ENCODE peak calls at places on chromosomes 13 and 19, in four cellular contexts. One of them, this sample, is unnamed.

GRCh38 chr13:114037674-114038073 is 63.8 kb upstream of the C13orf46 start:
- DNase-seq in fibroblast of lung: no peak
- DNase-seq in BJ: no peak
- DNase-seq in fibroblast of the aortic adventitia: no peak
- DNase-seq in this sample: no peak

GRCh38 chr13:51243227-51243626 is 21.0 kb downstream of the FAM124A start:
- DNase-seq in fibroblast of lung: no peak
- DNase-seq in BJ: no peak
- DNase-seq in fibroblast of the aortic adventitia: no peak
- DNase-seq in this sample: no peak

GRCh38 chr13:39038569-39038898 is 278 bp downstream of the NHLRC3 start:
- DNase-seq in fibroblast of lung: no peak
- DNase-seq in BJ: no peak
- DNase-seq in fibroblast of the aortic adventitia: no peak
- DNase-seq in this sample: no peak

GRCh38 chr19:40687525-40688016 is 2.9 kb downstream of the NUMBL start:
- DNase-seq in fibroblast of lung: peak; percentile 80
- DNase-seq in BJ: peak; percentile 62
- DNase-seq in fibroblast of the aortic adventitia: peak; percentile 92
- DNase-seq in this sample: no peak

GRCh38 chr13:34416833-34417425 is 525.1 kb upstream of the NBEA start:
- DNase-seq in fibroblast of lung: peak; percentile 89
- DNase-seq in BJ: no peak
- DNase-seq in fibroblast of the aortic adventitia: peak; percentile 96
- DNase-seq in this sample: peak; percentile 73

GRCh38 chr19:19115954-19116353 is 22.3 kb downstream of the TMEM161A start:
- DNase-seq in fibroblast of lung: no peak
- DNase-seq in BJ: no peak
- DNase-seq in fibroblast of the aortic adventitia: peak; percentile 8
- DNase-seq in this sample: no peak

GRCh38 chr13:93862259-93862658 is 617.2 kb downstream of the DCT start:
- DNase-seq in fibroblast of lung: peak; percentile 70
- DNase-seq in BJ: no peak
- DNase-seq in fibroblast of the aortic adventitia: peak; percentile 45
- DNase-seq in this sample: no peak

GRCh38 chr13:33052446-33052845 is 36.2 kb downstream of the KL start:
- DNase-seq in fibroblast of lung: peak; percentile 83
- DNase-seq in BJ: no peak
- DNase-seq in fibroblast of the aortic adventitia: peak; percentile 77
- DNase-seq in this sample: peak; percentile 23

GRCh38 chr19:49888478-49888901 is 8.2 kb downstream of the IL4I1 start:
- DNase-seq in fibroblast of lung: no peak
- DNase-seq in BJ: no peak
- DNase-seq in fibroblast of the aortic adventitia: no peak
- DNase-seq in this sample: no peak

GRCh38 chr13:90997951-90998350 is 349.5 kb upstream of the MIR17HG start:
- DNase-seq in fibroblast of lung: no peak
- DNase-seq in BJ: no peak
- DNase-seq in fibroblast of the aortic adventitia: no peak
- DNase-seq in this sample: no peak

GRCh38 chr13:102556806-102557205 is 40.0 kb upstream of the TPP2 start:
- DNase-seq in fibroblast of lung: no peak
- DNase-seq in BJ: no peak
- DNase-seq in fibroblast of the aortic adventitia: no peak
- DNase-seq in this sample: no peak

GRCh38 chr19:33552928-33553279 is 31.3 kb upstream of the PEPD start:
- DNase-seq in fibroblast of lung: no peak
- DNase-seq in BJ: no peak
- DNase-seq in fibroblast of the aortic adventitia: no peak
- DNase-seq in this sample: no peak

GRCh38 chr13:108690726-108691125 is 61.3 kb downstream of the MYO16 start:
- DNase-seq in fibroblast of lung: no peak
- DNase-seq in BJ: no peak
- DNase-seq in fibroblast of the aortic adventitia: no peak
- DNase-seq in this sample: no peak

DNA sequence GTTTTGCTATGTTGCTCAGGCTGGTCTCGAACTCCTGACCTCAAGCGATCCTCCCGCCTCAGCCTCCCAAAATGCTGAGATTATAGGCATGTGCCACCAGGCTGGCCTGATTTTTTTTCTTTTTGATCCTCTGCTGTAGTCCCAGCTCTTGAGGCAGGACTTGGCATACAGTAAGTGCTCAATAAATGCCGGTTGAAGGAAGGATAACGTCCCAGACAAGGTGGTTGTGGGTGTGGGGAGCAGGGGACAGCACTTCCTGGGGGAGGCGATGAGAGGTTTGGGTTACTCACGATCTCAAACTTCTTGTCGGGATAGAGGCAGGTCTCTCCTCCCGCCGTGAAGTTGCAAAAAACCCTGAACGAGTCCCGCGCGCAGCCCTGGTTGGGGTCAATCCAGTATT is 29.7 kb upstream of the OLFM2 start:
- DNase-seq in fibroblast of lung: no peak
- DNase-seq in BJ: no peak
- DNase-seq in fibroblast of the aortic adventitia: no peak
- DNase-seq in this sample: no peak
- H3K4me3 ChIP-seq in fibroblast of lung: no peak overlapping the region
- H3K4me3 ChIP-seq in BJ: no peak overlapping the region
- H3K4me3 ChIP-seq in fibroblast of the aortic adventitia: no peak overlapping the region
- H3K4me3 ChIP-seq in this sample: no peak overlapping the region

GRCh38 chr19:53810891-53811290 is 13.2 kb downstream of the NLRP12 start:
- DNase-seq in fibroblast of lung: no peak
- DNase-seq in BJ: no peak
- DNase-seq in fibroblast of the aortic adventitia: no peak
- DNase-seq in this sample: no peak
- TF ChIP-seq CTCF in fibroblast of lung: no peak
- TF ChIP-seq CTCF in BJ: no peak
- TF ChIP-seq CTCF in fibroblast of the aortic adventitia: no peak
- TF ChIP-seq CTCF in this sample: no peak

DNA sequence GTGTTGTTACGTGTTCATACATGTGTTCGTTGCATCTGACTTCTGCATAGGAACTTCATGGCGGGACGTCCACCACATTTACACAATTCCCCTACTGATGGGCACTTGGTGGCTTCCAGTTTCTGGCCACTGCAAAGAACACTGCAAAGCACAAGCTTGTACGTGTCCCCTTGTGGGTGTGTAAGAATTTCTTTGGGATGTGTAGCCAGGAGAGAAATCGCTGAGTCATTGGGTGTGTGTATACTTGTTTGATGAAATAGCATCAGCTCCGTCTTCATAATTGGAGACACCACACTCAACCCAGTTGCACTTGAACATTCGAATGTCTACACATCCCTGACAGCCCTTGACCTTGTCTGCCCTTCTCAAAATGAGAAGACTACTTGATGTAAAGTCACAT is 19.2 kb downstream of the KLK5 start:
- DNase-seq in fibroblast of lung: peak; percentile 17
- DNase-seq in BJ: no peak
- DNase-seq in fibroblast of the aortic adventitia: peak; percentile 43
- DNase-seq in this sample: no peak
- H3K4me3 ChIP-seq in fibroblast of lung: no peak overlapping the region
- H3K4me3 ChIP-seq in BJ: no peak overlapping the region
- H3K4me3 ChIP-seq in fibroblast of the aortic adventitia: no peak overlapping the region
- H3K4me3 ChIP-seq in this sample: no peak overlapping the region

GRCh38 chr19:42325308-42325895 is at the start of gene MEGF8:
- DNase-seq in fibroblast of lung: peak; percentile 98
- DNase-seq in BJ: peak; percentile 95
- DNase-seq in fibroblast of the aortic adventitia: peak; percentile 99
- DNase-seq in this sample: peak; percentile 98

GRCh38 chr19:42324655-42325307 is 654 bp upstream of the MEGF8 start:
- DNase-seq in fibroblast of lung: no peak
- DNase-seq in BJ: no peak
- DNase-seq in fibroblast of the aortic adventitia: no peak
- DNase-seq in this sample: no peak

GRCh38 chr19:42323473-42323851 is 2.0 kb upstream of the MEGF8 start:
- DNase-seq in fibroblast of lung: no peak
- DNase-seq in BJ: no peak
- DNase-seq in fibroblast of the aortic adventitia: no peak
- DNase-seq in this sample: no peak

GRCh38 chr19:42322305-42322704 is 3.1 kb upstream of the MEGF8 start:
- DNase-seq in fibroblast of lung: no peak
- DNase-seq in BJ: no peak
- DNase-seq in fibroblast of the aortic adventitia: no peak
- DNase-seq in this sample: no peak

GRCh38 chr19:42323852-42324654 is 1.4 kb upstream of the MEGF8 start:
- DNase-seq in fibroblast of lung: no peak
- DNase-seq in BJ: no peak
- DNase-seq in fibroblast of the aortic adventitia: no peak
- DNase-seq in this sample: no peak
- TF ChIP-seq CTCF in fibroblast of lung: no peak
- TF ChIP-seq CTCF in BJ: no peak
- TF ChIP-seq CTCF in fibroblast of the aortic adventitia: no peak
- TF ChIP-seq CTCF in this sample: no peak

GRCh38 chr13:21674271-21675009 is 3.6 kb downstream of the FGF9 start:
- DNase-seq in fibroblast of lung: no peak
- DNase-seq in BJ: no peak
- DNase-seq in fibroblast of the aortic adventitia: no peak
- DNase-seq in this sample: no peak
- H3K4me3 ChIP-seq in fibroblast of lung: peak overlapping the region; percentile 46
- H3K4me3 ChIP-seq in BJ: peak overlapping the region; percentile 46
- H3K4me3 ChIP-seq in fibroblast of the aortic adventitia: peak overlapping the region; percentile 54
- H3K4me3 ChIP-seq in this sample: peak overlapping the region; percentile 59

DNA sequence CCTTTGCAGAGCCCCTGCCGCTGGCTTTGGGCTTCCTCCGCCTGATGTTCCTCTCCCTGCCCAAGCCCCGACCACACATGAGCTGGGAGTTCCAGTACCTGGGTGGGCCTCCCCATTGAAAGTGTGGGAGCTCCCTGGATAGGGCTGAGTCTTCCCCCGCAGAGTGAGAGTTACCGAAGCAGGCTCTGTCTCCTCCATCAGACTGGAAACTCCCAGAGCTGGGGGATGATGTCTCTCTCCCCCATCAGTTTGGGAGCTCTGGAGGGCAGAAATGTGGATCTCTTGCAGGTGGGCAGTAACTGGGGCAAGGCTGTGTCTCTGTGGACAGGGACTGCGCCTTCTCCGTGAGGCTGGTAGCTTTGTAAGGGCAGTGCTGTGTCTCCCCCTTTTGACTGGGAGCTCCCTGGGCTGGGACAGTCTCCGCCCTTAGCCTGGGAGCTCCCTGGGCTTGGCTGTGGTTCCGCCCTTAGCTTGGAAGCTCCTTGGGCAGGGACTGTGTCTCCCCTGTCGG is 767 bp downstream of the DCAF15 start:
- DNase-seq in fibroblast of lung: peak; percentile 52
- DNase-seq in BJ: no peak
- DNase-seq in fibroblast of the aortic adventitia: peak; percentile 57
- DNase-seq in this sample: no peak
- TF ChIP-seq CTCF in fibroblast of lung: peak; percentile 12
- TF ChIP-seq CTCF in BJ: peak; percentile 42
- TF ChIP-seq CTCF in fibroblast of the aortic adventitia: peak; percentile 22
- TF ChIP-seq CTCF in this sample: no peak

DNA sequence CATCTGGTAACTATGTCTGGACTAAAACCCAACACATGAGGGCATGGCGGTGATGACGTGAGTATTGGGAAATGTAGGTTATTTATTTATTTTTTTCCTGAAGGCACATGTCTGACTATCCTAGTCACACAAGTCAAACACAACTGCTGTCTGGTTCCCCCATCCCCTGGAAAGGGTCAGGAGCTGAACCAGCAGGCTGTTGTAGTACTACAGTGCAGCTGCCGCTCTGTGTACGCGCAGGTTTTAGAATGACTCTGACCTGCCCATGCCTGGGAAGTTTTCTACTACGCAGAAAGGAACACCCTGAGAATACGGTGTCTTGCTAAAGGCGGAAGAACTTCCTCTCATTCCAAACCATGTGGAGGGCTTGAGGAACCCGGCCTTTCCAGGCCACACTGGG is 1.2 kb downstream of the SLC7A1 start:
- DNase-seq in fibroblast of lung: peak; percentile 91
- DNase-seq in BJ: peak; percentile 35
- DNase-seq in fibroblast of the aortic adventitia: peak; percentile 79
- DNase-seq in this sample: peak; percentile 56
- H3K4me3 ChIP-seq in fibroblast of lung: peak overlapping the region; percentile 43
- H3K4me3 ChIP-seq in BJ: peak overlapping the region; percentile 92
- H3K4me3 ChIP-seq in fibroblast of the aortic adventitia: peak overlapping the region; percentile 85
- H3K4me3 ChIP-seq in this sample: peak overlapping the region; percentile 78

DNA sequence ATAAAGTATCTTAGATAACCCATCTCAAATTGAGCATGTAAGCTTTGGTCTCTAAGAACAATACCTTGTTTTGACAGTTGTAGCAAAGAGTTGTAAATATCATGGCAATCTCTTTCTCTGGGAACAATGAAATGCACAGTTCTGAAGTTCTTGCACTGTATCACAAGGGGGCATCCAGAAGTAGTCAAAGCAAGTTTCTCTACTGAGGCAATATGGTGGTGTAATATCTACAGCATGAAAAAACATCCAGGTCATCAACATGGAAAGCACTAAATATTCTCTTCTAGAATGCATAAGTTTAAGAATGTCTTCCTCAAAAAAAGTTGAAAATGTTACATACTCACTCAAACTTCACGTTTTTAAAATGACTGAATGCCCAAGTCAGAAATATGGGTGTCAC is 19.6 kb downstream of the MTMR6 start:
- DNase-seq in fibroblast of lung: peak; percentile 4
- DNase-seq in BJ: no peak
- DNase-seq in fibroblast of the aortic adventitia: peak; percentile 24
- DNase-seq in this sample: no peak
- TF ChIP-seq CTCF in fibroblast of lung: peak; percentile 28
- TF ChIP-seq CTCF in BJ: peak; percentile 32
- TF ChIP-seq CTCF in fibroblast of the aortic adventitia: peak; percentile 34
- TF ChIP-seq CTCF in this sample: peak; percentile 31

This sample was measured in AG04450.